ENCODE peak calls at places on chromosomes 12 and 14, in ten cellular contexts. Z is nephron progenitor cell; D is non-pigmented ciliary epithelial cell; K is HTR-8/SVneo; Q is NCI-H1092; M is C1 segment of cervical spinal cord; Y is activated gamma-delta T cell treated with anti-CD3 and anti-CD28 coated beads, Interleukin-2, amount 50 U/mL, for 16 hours; U is fibroblast of lung; B is Panc1; W is NCI-H1105. O is an unnamed sample.

GRCh38 chr12:94525951-94526350 is 66.3 kb upstream of the CEP83 start:
- DNase-seq in Z (no peak), B (no peak), W (no peak), D (no peak), Y (no peak), K (no peak), Q (no peak), M (no peak), U (no peak), O (no peak)

GRCh38 chr14:104893435-104894207 is 28.6 kb downstream of the CEP170B start:
- DNase-seq in M (no peak), Y (no peak), K (no peak), W (no peak), U (no peak), B (no peak), Z (no peak), Q (no peak), D (no peak), O (peak)

GRCh38 chr12:10220398-10221077 is 7.9 kb downstream of the GABARAPL1 start:
- DNase-seq in U (peak), K (no peak), Y (no peak), W (no peak), B (no peak), D (peak), Q (no peak), Z (no peak), M (no peak), O (peak)

GRCh38 chr12:48773686-48774085 is 15.2 kb downstream of the ADCY6 start:
- DNase-seq in Z (no peak), Y (no peak), Q (no peak), W (no peak), K (no peak), M (no peak), B (no peak), U (no peak), D (no peak), O (no peak)

GRCh38 chr14:103542545-103543088 is 13.6 kb downstream of the TRMT61A start:
- DNase-seq in D (no peak), Z (peak), W (no peak), Q (peak), K (no peak), Y (no peak), B (no peak), M (peak), U (no peak), O (peak)

GRCh38 chr12:52461693-52462092 is 9.7 kb upstream of the KRT6B start:
- DNase-seq in Z (no peak), Y (no peak), W (no peak), D (no peak), Q (no peak), B (no peak), M (no peak), U (no peak), K (no peak), O (no peak)

GRCh38 chr12:76688001-76688400 is 75.9 kb upstream of the ZDHHC17 start:
- DNase-seq in Y (no peak), M (no peak), Q (no peak), D (no peak), K (no peak), W (no peak), Z (no peak), B (no peak), U (peak), O (no peak)

GRCh38 chr14:96052541-96053105 is 13.5 kb downstream of the C14orf132 start:
- DNase-seq in Q (no peak), Z (no peak), D (no peak), W (no peak), M (no peak), K (no peak), Y (no peak), U (peak), B (no peak), O (no peak)

GRCh38 chr14:51157012-51157411 is 62.1 kb upstream of the TRIM9 start:
- DNase-seq in M (no peak), U (no peak), K (peak), Z (no peak), Q (peak), W (peak), B (peak), D (no peak), Y (no peak), O (no peak)

GRCh38 chr12:11661491-11662085 is 12.1 kb downstream of the ETV6 start:
- DNase-seq in Y (no peak), Q (no peak), M (no peak), D (no peak), B (no peak), W (no peak), K (no peak), U (peak), Z (no peak), O (no peak)

GRCh38 chr12:115000038-115000437 is 316.1 kb upstream of the TBX3 start:
- DNase-seq in Y (no peak), U (peak), B (peak), Q (no peak), Z (no peak), W (no peak), M (no peak), K (peak), D (peak), O (no peak)

GRCh38 chr14:23056956-23057756 is at the start of gene CDH24:
- DNase-seq in D (no peak), B (no peak), U (peak), W (no peak), Y (peak), Z (peak), K (peak), M (no peak), Q (no peak), O (peak)

GRCh38 chr12:78210894-78211302 is 380.2 kb downstream of the NAV3 start:
- DNase-seq in K (peak), Q (no peak), D (no peak), M (no peak), Y (no peak), Z (no peak), W (no peak), U (peak), B (no peak), O (no peak)

O was measured in aorta.